ENCODE peak calls at places on chromosomes 2 and 18, in six cellular contexts. F is psoas muscle; D is activated CD4-positive, CD25-positive, alpha-beta regulatory T cell treated with anti-CD3 and anti-CD28 coated beads, Interleukin-2, amount 50 U/mL, for 24 hours; Q is T-cell; G is right cardiac atrium; P is WTC11. A is an unnamed sample.

GRCh38 chr2:220489116-220489515 is 861.7 kb downstream of the SLC4A3 start:
- ATAC-seq in D (no peak), Q (no peak), P (no peak), G (no peak), F (no peak), A (no peak)

GRCh38 chr2:42141687-42142475 is 27.3 kb upstream of the EML4 start:
- ATAC-seq in D (peak; percentile 48), G (peak; percentile 85), Q (peak; percentile 83), P (peak; percentile 82), F (peak; percentile 60), A (peak; percentile 78)

GRCh38 chr18:57803119-57803969 is at the start of gene ATP8B1:
- ATAC-seq in G (peak; percentile 93), F (peak; percentile 89), P (peak; percentile 90), Q (no peak), D (no peak), A (no peak)

GRCh38 chr2:38301969-38302702 is 74.9 kb downstream of the ATL2 start:
- ATAC-seq in D (no peak), G (no peak), F (peak; percentile 77), P (peak; percentile 55), Q (no peak), A (peak; percentile 28)

GRCh38 chr18:2589345-2590060 is 18.1 kb downstream of the NDC80 start:
- ATAC-seq in D (peak; percentile 78), G (no peak), Q (peak; percentile 87), P (no peak), F (no peak), A (peak; percentile 65)

GRCh38 chr2:56382466-56382865 is 198.7 kb downstream of the CCDC85A start:
- ATAC-seq in G (no peak), Q (no peak), P (no peak), F (no peak), D (no peak), A (no peak)

GRCh38 chr18:21444465-21445023 is 156.0 kb downstream of the ESCO1 start:
- ATAC-seq in G (no peak), F (peak; percentile 77), P (peak; percentile 84), D (no peak), Q (no peak), A (no peak)

GRCh38 chr18:44733754-44734465 is 53.2 kb downstream of the SETBP1 start:
- ATAC-seq in G (no peak), Q (no peak), D (no peak), P (no peak), F (no peak), A (peak; percentile 29)

GRCh38 chr2:7726989-7727388 is 809.8 kb downstream of the RNF144A start:
- ATAC-seq in Q (peak; percentile 7), P (no peak), F (no peak), D (no peak), G (no peak), A (no peak)

GRCh38 chr18:61833978-61834377 is 58.8 kb downstream of the RNF152 start:
- ATAC-seq in Q (no peak), D (no peak), G (peak; percentile 29), P (no peak), F (no peak), A (no peak)

GRCh38 chr2:2000018-2000733 is 255.9 kb upstream of the PXDN start:
- ATAC-seq in F (no peak), D (no peak), P (no peak), G (no peak), Q (no peak), A (no peak)

GRCh38 chr2:96884299-96885156 is 14.6 kb upstream of the SEMA4C start:
- ATAC-seq in F (no peak), Q (no peak), D (no peak), P (no peak), G (no peak), A (no peak)